ENCODE peak calls at places on chromosome 3, in five cellular contexts. One of them, this sample, is unnamed.

GRCh38 chr3:69838217-69838616 is 99.0 kb downstream of the MITF start:
- DNase-seq in fibroblast of lung: peak
- DNase-seq in aorta: no peak
- DNase-seq in PC-3: peak
- DNase-seq in heart left ventricle: no peak
- DNase-seq in this sample: no peak

GRCh38 chr3:67018105-67018788 is 20.1 kb downstream of the KBTBD8 start:
- DNase-seq in fibroblast of lung: no peak
- DNase-seq in aorta: no peak
- DNase-seq in PC-3: no peak
- DNase-seq in heart left ventricle: peak
- DNase-seq in this sample: no peak

GRCh38 chr3:12400795-12401194 is 83.5 kb upstream of the TSEN2 start:
- DNase-seq in fibroblast of lung: peak
- DNase-seq in aorta: no peak
- DNase-seq in PC-3: peak
- DNase-seq in heart left ventricle: no peak
- DNase-seq in this sample: no peak

GRCh38 chr3:14845180-14845579 is 26.4 kb downstream of the FGD5 start:
- DNase-seq in fibroblast of lung: no peak
- DNase-seq in aorta: no peak
- DNase-seq in PC-3: no peak
- DNase-seq in heart left ventricle: no peak
- DNase-seq in this sample: no peak

GRCh38 chr3:12356996-12357395 is 68.1 kb downstream of the PPARG start:
- DNase-seq in fibroblast of lung: no peak
- DNase-seq in aorta: no peak
- DNase-seq in PC-3: no peak
- DNase-seq in heart left ventricle: no peak
- DNase-seq in this sample: no peak

GRCh38 chr3:158659454-158660237 is 12.8 kb downstream of the LXN start:
- DNase-seq in fibroblast of lung: peak
- DNase-seq in aorta: no peak
- DNase-seq in PC-3: peak
- DNase-seq in heart left ventricle: peak
- DNase-seq in this sample: peak

GRCh38 chr3:15796771-15797599 is 794 bp downstream of the ANKRD28 start:
- DNase-seq in fibroblast of lung: peak
- DNase-seq in aorta: no peak
- DNase-seq in PC-3: peak
- DNase-seq in heart left ventricle: no peak
- DNase-seq in this sample: no peak

GRCh38 chr3:101851072-101851471 is 1.8 kb downstream of the NFKBIZ start:
- DNase-seq in fibroblast of lung: no peak
- DNase-seq in aorta: no peak
- DNase-seq in PC-3: peak
- DNase-seq in heart left ventricle: no peak
- DNase-seq in this sample: no peak

GRCh38 chr3:3782469-3782868 is 16.8 kb upstream of the LRRN1 start:
- DNase-seq in fibroblast of lung: no peak
- DNase-seq in aorta: no peak
- DNase-seq in PC-3: no peak
- DNase-seq in heart left ventricle: no peak
- DNase-seq in this sample: no peak

GRCh38 chr3:190491533-190492054 is 22.3 kb upstream of the IL1RAP start:
- DNase-seq in fibroblast of lung: peak
- DNase-seq in aorta: no peak
- DNase-seq in PC-3: peak
- DNase-seq in heart left ventricle: peak
- DNase-seq in this sample: no peak

GRCh38 chr3:145902166-145902565 is 258.8 kb downstream of the PLOD2 start:
- DNase-seq in fibroblast of lung: peak
- DNase-seq in aorta: no peak
- DNase-seq in PC-3: no peak
- DNase-seq in heart left ventricle: no peak
- DNase-seq in this sample: no peak

GRCh38 chr3:129855454-129856419 is 37.8 kb downstream of the TMCC1 start:
- DNase-seq in fibroblast of lung: peak
- DNase-seq in aorta: no peak
- DNase-seq in PC-3: peak
- DNase-seq in heart left ventricle: no peak
- DNase-seq in this sample: no peak

GRCh38 chr3:179558742-179559364 is 3.9 kb upstream of the ACTL6A start:
- DNase-seq in fibroblast of lung: peak
- DNase-seq in aorta: peak
- DNase-seq in PC-3: peak
- DNase-seq in heart left ventricle: peak
- DNase-seq in this sample: peak

GRCh38 chr3:149686996-149687395 is 29.2 kb upstream of the WWTR1 start:
- DNase-seq in fibroblast of lung: no peak
- DNase-seq in aorta: no peak
- DNase-seq in PC-3: no peak
- DNase-seq in heart left ventricle: no peak
- DNase-seq in this sample: no peak

GRCh38 chr3:13405614-13406013 is 14.5 kb downstream of the NUP210 start:
- DNase-seq in fibroblast of lung: no peak
- DNase-seq in aorta: no peak
- DNase-seq in PC-3: peak
- DNase-seq in heart left ventricle: no peak
- DNase-seq in this sample: no peak

GRCh38 chr3:127089487-127090145 is 103.3 kb upstream of the PRR23E start:
- DNase-seq in fibroblast of lung: no peak
- DNase-seq in aorta: peak
- DNase-seq in PC-3: no peak
- DNase-seq in heart left ventricle: peak
- DNase-seq in this sample: no peak

GRCh38 chr3:73472429-73472828 is 152.3 kb downstream of the PDZRN3 start:
- DNase-seq in fibroblast of lung: no peak
- DNase-seq in aorta: no peak
- DNase-seq in PC-3: no peak
- DNase-seq in heart left ventricle: no peak
- DNase-seq in this sample: no peak

GRCh38 chr3:73471986-73472385 is 152.8 kb downstream of the PDZRN3 start:
- DNase-seq in fibroblast of lung: no peak
- DNase-seq in aorta: no peak
- DNase-seq in PC-3: no peak
- DNase-seq in heart left ventricle: no peak
- DNase-seq in this sample: no peak

GRCh38 chr3:73475175-73475574 is 149.6 kb downstream of the PDZRN3 start:
- DNase-seq in fibroblast of lung: no peak
- DNase-seq in aorta: no peak
- DNase-seq in PC-3: no peak
- DNase-seq in heart left ventricle: no peak
- DNase-seq in this sample: no peak

GRCh38 chr3:73475717-73476116 is 149.0 kb downstream of the PDZRN3 start:
- DNase-seq in fibroblast of lung: no peak
- DNase-seq in aorta: no peak
- DNase-seq in PC-3: no peak
- DNase-seq in heart left ventricle: no peak
- DNase-seq in this sample: no peak

DNA sequence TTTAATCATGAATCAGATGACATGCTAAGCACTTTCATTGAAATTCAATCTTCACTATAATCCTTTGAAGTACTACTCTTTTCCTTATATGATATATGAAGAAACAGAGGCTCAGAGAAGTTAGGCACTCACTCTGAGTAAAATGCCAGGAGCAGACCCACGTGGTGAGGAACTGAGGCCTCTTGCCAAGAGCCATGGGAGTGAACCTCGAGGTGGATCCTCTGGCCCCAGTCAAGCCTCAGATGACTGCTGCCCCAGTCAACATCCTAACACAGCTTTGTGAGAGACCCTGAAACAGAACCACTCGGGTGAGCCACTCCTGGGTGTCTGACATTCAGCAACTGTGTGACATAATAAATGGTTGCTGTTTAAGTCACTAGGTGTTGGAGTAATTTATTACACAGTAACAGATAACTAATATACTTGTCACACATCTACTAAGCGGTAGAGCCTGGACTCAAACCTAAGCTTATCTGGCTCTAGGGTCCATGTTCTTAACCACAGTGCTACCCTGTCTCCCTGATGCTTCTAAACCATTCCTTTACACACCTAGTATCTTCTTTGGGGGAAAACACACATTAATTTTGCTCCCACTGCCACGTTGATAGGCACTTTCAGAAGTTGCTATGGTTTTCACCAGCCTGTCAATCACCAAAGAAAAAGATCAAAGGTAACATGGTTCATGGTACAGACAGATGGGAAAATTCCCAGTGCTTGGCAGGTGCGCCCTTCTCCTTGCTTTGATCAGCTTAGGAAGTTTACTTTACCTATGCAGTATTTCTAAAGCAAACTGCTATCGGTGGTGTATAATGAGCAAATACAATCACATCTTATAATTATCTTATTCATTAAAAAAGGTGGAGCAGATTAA is 150.9 kb downstream of the PDZRN3 start:
- DNase-seq in fibroblast of lung: no peak
- DNase-seq in aorta: no peak
- DNase-seq in PC-3: no peak
- DNase-seq in heart left ventricle: no peak
- DNase-seq in this sample: no peak
- H3K27ac ChIP-seq in fibroblast of lung: no peak
- H3K27ac ChIP-seq in aorta: no peak
- H3K27ac ChIP-seq in PC-3: no peak
- H3K27ac ChIP-seq in heart left ventricle: no peak
- H3K27ac ChIP-seq in this sample: no peak

GRCh38 chr3:139540686-139541085 is 1.1 kb upstream of the RBP1 start:
- DNase-seq in fibroblast of lung: no peak
- DNase-seq in aorta: no peak
- DNase-seq in PC-3: no peak
- DNase-seq in heart left ventricle: no peak
- DNase-seq in this sample: peak
- H3K27ac ChIP-seq in fibroblast of lung: no peak
- H3K27ac ChIP-seq in aorta: no peak
- H3K27ac ChIP-seq in PC-3: no peak
- H3K27ac ChIP-seq in heart left ventricle: no peak
- H3K27ac ChIP-seq in this sample: peak

GRCh38 chr3:48599509-48600285 is 4.6 kb upstream of the COL7A1 start:
- DNase-seq in fibroblast of lung: no peak
- DNase-seq in aorta: no peak
- DNase-seq in PC-3: no peak
- DNase-seq in heart left ventricle: no peak
- DNase-seq in this sample: no peak
- H3K27ac ChIP-seq in fibroblast of lung: peak
- H3K27ac ChIP-seq in aorta: peak
- H3K27ac ChIP-seq in PC-3: peak
- H3K27ac ChIP-seq in heart left ventricle: peak
- H3K27ac ChIP-seq in this sample: no peak

GRCh38 chr3:49171119-49171774 is at the start of gene KLHDC8B:
- DNase-seq in fibroblast of lung: peak
- DNase-seq in aorta: peak
- DNase-seq in PC-3: peak
- DNase-seq in heart left ventricle: peak
- DNase-seq in this sample: peak
- H3K27ac ChIP-seq in fibroblast of lung: peak
- H3K27ac ChIP-seq in aorta: peak
- H3K27ac ChIP-seq in PC-3: no peak
- H3K27ac ChIP-seq in heart left ventricle: peak
- H3K27ac ChIP-seq in this sample: peak

DNA sequence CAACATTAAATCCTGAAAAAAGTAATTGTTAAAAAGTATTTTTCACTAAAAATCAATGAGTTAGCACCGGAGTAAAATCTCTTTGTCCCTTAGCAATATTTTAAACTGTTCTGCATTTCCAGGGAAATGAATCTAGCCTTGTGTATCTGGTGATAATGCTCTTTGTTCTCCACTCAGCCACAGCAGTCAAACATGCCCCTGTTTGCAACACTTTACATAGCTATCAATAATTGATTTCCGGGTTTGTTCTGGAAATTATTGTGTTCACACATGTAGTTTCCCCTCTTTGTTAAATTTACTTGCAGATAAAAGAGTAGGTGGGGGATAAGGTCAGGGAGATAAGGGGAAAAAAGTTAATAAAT is 3.6 kb upstream of the A4GNT start:
- DNase-seq in fibroblast of lung: no peak
- DNase-seq in aorta: no peak
- DNase-seq in PC-3: no peak
- DNase-seq in heart left ventricle: no peak
- DNase-seq in this sample: no peak
- H3K27ac ChIP-seq in fibroblast of lung: no peak
- H3K27ac ChIP-seq in aorta: no peak
- H3K27ac ChIP-seq in PC-3: no peak
- H3K27ac ChIP-seq in heart left ventricle: no peak
- H3K27ac ChIP-seq in this sample: no peak

GRCh38 chr3:44954962-44955361 is 21.0 kb downstream of the ZDHHC3 start:
- DNase-seq in fibroblast of lung: peak
- DNase-seq in aorta: no peak
- DNase-seq in PC-3: peak
- DNase-seq in heart left ventricle: no peak
- DNase-seq in this sample: no peak
- H3K27ac ChIP-seq in fibroblast of lung: no peak
- H3K27ac ChIP-seq in aorta: no peak
- H3K27ac ChIP-seq in PC-3: peak
- H3K27ac ChIP-seq in heart left ventricle: no peak
- H3K27ac ChIP-seq in this sample: no peak

GRCh38 chr3:55592572-55592971 is 105.5 kb upstream of the WNT5A start:
- DNase-seq in fibroblast of lung: peak
- DNase-seq in aorta: no peak
- DNase-seq in PC-3: peak
- DNase-seq in heart left ventricle: no peak
- DNase-seq in this sample: no peak
- H3K27ac ChIP-seq in fibroblast of lung: no peak
- H3K27ac ChIP-seq in aorta: no peak
- H3K27ac ChIP-seq in PC-3: no peak
- H3K27ac ChIP-seq in heart left ventricle: no peak
- H3K27ac ChIP-seq in this sample: no peak

DNA sequence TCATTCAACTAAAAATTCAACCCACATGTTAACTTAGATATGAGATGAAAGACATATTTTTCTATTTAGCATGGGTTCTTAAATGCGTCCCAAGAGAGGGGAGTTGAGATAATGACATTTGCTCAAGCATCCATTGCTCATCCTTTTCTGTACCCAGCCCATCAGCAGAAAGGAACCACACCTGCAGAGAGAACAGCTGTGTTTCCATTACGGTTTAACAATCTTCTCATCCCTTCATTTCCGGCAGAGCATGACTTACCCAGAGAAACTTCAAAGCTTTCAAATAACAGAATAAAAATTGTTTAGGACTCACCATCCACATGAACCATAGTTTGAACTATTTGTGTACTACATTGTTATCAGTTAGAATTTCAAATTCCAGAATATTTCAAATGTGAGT is 113.1 kb downstream of the TGFBR2 start:
- DNase-seq in fibroblast of lung: no peak
- DNase-seq in aorta: no peak
- DNase-seq in PC-3: no peak
- DNase-seq in heart left ventricle: no peak
- DNase-seq in this sample: no peak
- H3K27ac ChIP-seq in fibroblast of lung: no peak
- H3K27ac ChIP-seq in aorta: no peak
- H3K27ac ChIP-seq in PC-3: no peak
- H3K27ac ChIP-seq in heart left ventricle: no peak
- H3K27ac ChIP-seq in this sample: no peak

This sample was measured in substantia nigra.